ENCODE peak calls at places on chromosomes 12 and 14, in eight cellular contexts. One of them, this sample, is unnamed.

GRCh38 chr12:193282-193681 is 20.7 kb downstream of the SLC6A12 start:
- DNase-seq in activated CD4-positive, alpha-beta T cell treated with anti-CD3 and anti-CD28 coated beads for 24 hours: no peak
- DNase-seq in activated CD8-positive, alpha-beta memory T cell treated with anti-CD3 and anti-CD28 coated beads for 24 hours: no peak
- DNase-seq in HT1080: no peak
- DNase-seq in stromal cell of bone marrow: no peak
- DNase-seq in iris pigment epithelial cell: no peak
- DNase-seq in A172: no peak
- DNase-seq in LoVo: no peak
- DNase-seq in this sample: no peak

GRCh38 chr14:33848706-33849454 is 102.0 kb downstream of the EGLN3 start:
- DNase-seq in activated CD8-positive, alpha-beta memory T cell treated with anti-CD3 and anti-CD28 coated beads for 24 hours: no peak
- DNase-seq in iris pigment epithelial cell: peak
- DNase-seq in HT1080: peak
- DNase-seq in LoVo: peak
- DNase-seq in stromal cell of bone marrow: peak
- DNase-seq in A172: peak
- DNase-seq in activated CD4-positive, alpha-beta T cell treated with anti-CD3 and anti-CD28 coated beads for 24 hours: no peak
- DNase-seq in this sample: no peak

GRCh38 chr12:92065018-92065499 is 80.6 kb downstream of the BTG1 start:
- DNase-seq in HT1080: no peak
- DNase-seq in A172: peak
- DNase-seq in activated CD4-positive, alpha-beta T cell treated with anti-CD3 and anti-CD28 coated beads for 24 hours: no peak
- DNase-seq in iris pigment epithelial cell: peak
- DNase-seq in LoVo: no peak
- DNase-seq in activated CD8-positive, alpha-beta memory T cell treated with anti-CD3 and anti-CD28 coated beads for 24 hours: no peak
- DNase-seq in stromal cell of bone marrow: no peak
- DNase-seq in this sample: no peak

GRCh38 chr12:64633940-64634337 is 23.6 kb downstream of the RASSF3 start:
- DNase-seq in LoVo: peak
- DNase-seq in activated CD4-positive, alpha-beta T cell treated with anti-CD3 and anti-CD28 coated beads for 24 hours: no peak
- DNase-seq in iris pigment epithelial cell: peak
- DNase-seq in activated CD8-positive, alpha-beta memory T cell treated with anti-CD3 and anti-CD28 coated beads for 24 hours: no peak
- DNase-seq in A172: peak
- DNase-seq in HT1080: peak
- DNase-seq in stromal cell of bone marrow: peak
- DNase-seq in this sample: no peak

GRCh38 chr12:28114488-28114887 is 75.8 kb upstream of the CCDC91 start:
- DNase-seq in stromal cell of bone marrow: no peak
- DNase-seq in LoVo: no peak
- DNase-seq in A172: peak
- DNase-seq in iris pigment epithelial cell: peak
- DNase-seq in HT1080: peak
- DNase-seq in activated CD8-positive, alpha-beta memory T cell treated with anti-CD3 and anti-CD28 coated beads for 24 hours: no peak
- DNase-seq in activated CD4-positive, alpha-beta T cell treated with anti-CD3 and anti-CD28 coated beads for 24 hours: no peak
- DNase-seq in this sample: no peak

GRCh38 chr12:4780624-4781023 is 60.4 kb downstream of the GALNT8 start:
- DNase-seq in HT1080: no peak
- DNase-seq in activated CD8-positive, alpha-beta memory T cell treated with anti-CD3 and anti-CD28 coated beads for 24 hours: peak
- DNase-seq in A172: no peak
- DNase-seq in activated CD4-positive, alpha-beta T cell treated with anti-CD3 and anti-CD28 coated beads for 24 hours: no peak
- DNase-seq in LoVo: no peak
- DNase-seq in stromal cell of bone marrow: no peak
- DNase-seq in iris pigment epithelial cell: no peak
- DNase-seq in this sample: no peak

GRCh38 chr12:113259499-113259953 is 38.3 kb downstream of the TPCN1 start:
- DNase-seq in LoVo: no peak
- DNase-seq in activated CD8-positive, alpha-beta memory T cell treated with anti-CD3 and anti-CD28 coated beads for 24 hours: no peak
- DNase-seq in stromal cell of bone marrow: peak
- DNase-seq in iris pigment epithelial cell: no peak
- DNase-seq in HT1080: no peak
- DNase-seq in activated CD4-positive, alpha-beta T cell treated with anti-CD3 and anti-CD28 coated beads for 24 hours: no peak
- DNase-seq in A172: peak
- DNase-seq in this sample: peak

GRCh38 chr12:92098594-92099370 is 46.9 kb downstream of the BTG1 start:
- DNase-seq in stromal cell of bone marrow: no peak
- DNase-seq in LoVo: no peak
- DNase-seq in iris pigment epithelial cell: no peak
- DNase-seq in activated CD8-positive, alpha-beta memory T cell treated with anti-CD3 and anti-CD28 coated beads for 24 hours: no peak
- DNase-seq in activated CD4-positive, alpha-beta T cell treated with anti-CD3 and anti-CD28 coated beads for 24 hours: no peak
- DNase-seq in HT1080: no peak
- DNase-seq in A172: no peak
- DNase-seq in this sample: no peak

GRCh38 chr14:39015360-39015961 is 87.6 kb downstream of the SEC23A start:
- DNase-seq in iris pigment epithelial cell: peak
- DNase-seq in activated CD8-positive, alpha-beta memory T cell treated with anti-CD3 and anti-CD28 coated beads for 24 hours: no peak
- DNase-seq in HT1080: peak
- DNase-seq in A172: peak
- DNase-seq in LoVo: peak
- DNase-seq in activated CD4-positive, alpha-beta T cell treated with anti-CD3 and anti-CD28 coated beads for 24 hours: no peak
- DNase-seq in stromal cell of bone marrow: peak
- DNase-seq in this sample: no peak

GRCh38 chr12:8709124-8709830 is 11.5 kb downstream of the RIMKLB start:
- DNase-seq in iris pigment epithelial cell: peak
- DNase-seq in A172: no peak
- DNase-seq in HT1080: no peak
- DNase-seq in activated CD4-positive, alpha-beta T cell treated with anti-CD3 and anti-CD28 coated beads for 24 hours: no peak
- DNase-seq in LoVo: no peak
- DNase-seq in stromal cell of bone marrow: peak
- DNase-seq in activated CD8-positive, alpha-beta memory T cell treated with anti-CD3 and anti-CD28 coated beads for 24 hours: no peak
- DNase-seq in this sample: no peak

GRCh38 chr12:92503029-92503931 is 199.5 kb upstream of the PLEKHG7 start:
- DNase-seq in stromal cell of bone marrow: no peak
- DNase-seq in A172: no peak
- DNase-seq in activated CD8-positive, alpha-beta memory T cell treated with anti-CD3 and anti-CD28 coated beads for 24 hours: no peak
- DNase-seq in iris pigment epithelial cell: peak
- DNase-seq in LoVo: no peak
- DNase-seq in activated CD4-positive, alpha-beta T cell treated with anti-CD3 and anti-CD28 coated beads for 24 hours: no peak
- DNase-seq in HT1080: no peak
- DNase-seq in this sample: no peak

GRCh38 chr12:67826946-67827719 is 162.1 kb upstream of the IFNG-AS1 start:
- DNase-seq in activated CD8-positive, alpha-beta memory T cell treated with anti-CD3 and anti-CD28 coated beads for 24 hours: no peak
- DNase-seq in stromal cell of bone marrow: peak
- DNase-seq in activated CD4-positive, alpha-beta T cell treated with anti-CD3 and anti-CD28 coated beads for 24 hours: no peak
- DNase-seq in iris pigment epithelial cell: peak
- DNase-seq in HT1080: peak
- DNase-seq in A172: peak
- DNase-seq in LoVo: peak
- DNase-seq in this sample: no peak

GRCh38 chr12:662541-663292 is 528 bp downstream of the NINJ2 start:
- DNase-seq in LoVo: no peak
- DNase-seq in HT1080: peak
- DNase-seq in iris pigment epithelial cell: peak
- DNase-seq in activated CD8-positive, alpha-beta memory T cell treated with anti-CD3 and anti-CD28 coated beads for 24 hours: no peak
- DNase-seq in stromal cell of bone marrow: no peak
- DNase-seq in activated CD4-positive, alpha-beta T cell treated with anti-CD3 and anti-CD28 coated beads for 24 hours: no peak
- DNase-seq in A172: no peak
- DNase-seq in this sample: no peak

GRCh38 chr12:131457028-131457310 is 253.9 kb upstream of the SFSWAP start:
- DNase-seq in HT1080: no peak
- DNase-seq in iris pigment epithelial cell: no peak
- DNase-seq in stromal cell of bone marrow: no peak
- DNase-seq in LoVo: no peak
- DNase-seq in activated CD4-positive, alpha-beta T cell treated with anti-CD3 and anti-CD28 coated beads for 24 hours: no peak
- DNase-seq in activated CD8-positive, alpha-beta memory T cell treated with anti-CD3 and anti-CD28 coated beads for 24 hours: peak
- DNase-seq in A172: no peak
- DNase-seq in this sample: no peak

GRCh38 chr12:109653896-109654295 is 59.7 kb upstream of the FAM222A start:
- DNase-seq in stromal cell of bone marrow: no peak
- DNase-seq in A172: no peak
- DNase-seq in iris pigment epithelial cell: no peak
- DNase-seq in activated CD4-positive, alpha-beta T cell treated with anti-CD3 and anti-CD28 coated beads for 24 hours: no peak
- DNase-seq in HT1080: no peak
- DNase-seq in LoVo: no peak
- DNase-seq in activated CD8-positive, alpha-beta memory T cell treated with anti-CD3 and anti-CD28 coated beads for 24 hours: no peak
- DNase-seq in this sample: no peak

GRCh38 chr12:19404232-19404880 is 34.9 kb upstream of the AEBP2 start:
- DNase-seq in activated CD8-positive, alpha-beta memory T cell treated with anti-CD3 and anti-CD28 coated beads for 24 hours: peak
- DNase-seq in HT1080: no peak
- DNase-seq in activated CD4-positive, alpha-beta T cell treated with anti-CD3 and anti-CD28 coated beads for 24 hours: no peak
- DNase-seq in stromal cell of bone marrow: no peak
- DNase-seq in A172: no peak
- DNase-seq in LoVo: no peak
- DNase-seq in iris pigment epithelial cell: no peak
- DNase-seq in this sample: no peak

GRCh38 chr12:49131973-49132461 is 822 bp upstream of the TUBA1B start:
- DNase-seq in A172: peak
- DNase-seq in LoVo: no peak
- DNase-seq in iris pigment epithelial cell: peak
- DNase-seq in activated CD4-positive, alpha-beta T cell treated with anti-CD3 and anti-CD28 coated beads for 24 hours: no peak
- DNase-seq in HT1080: peak
- DNase-seq in stromal cell of bone marrow: peak
- DNase-seq in activated CD8-positive, alpha-beta memory T cell treated with anti-CD3 and anti-CD28 coated beads for 24 hours: no peak
- DNase-seq in this sample: no peak

GRCh38 chr12:11885261-11886038 is 185.3 kb upstream of the BCL2L14 start:
- DNase-seq in HT1080: peak
- DNase-seq in LoVo: peak
- DNase-seq in stromal cell of bone marrow: no peak
- DNase-seq in iris pigment epithelial cell: peak
- DNase-seq in A172: peak
- DNase-seq in activated CD4-positive, alpha-beta T cell treated with anti-CD3 and anti-CD28 coated beads for 24 hours: no peak
- DNase-seq in activated CD8-positive, alpha-beta memory T cell treated with anti-CD3 and anti-CD28 coated beads for 24 hours: peak
- DNase-seq in this sample: no peak